ENCODE peak calls at places on chromosomes 12 and 14, in nine cellular contexts. L is aorta; F is Karpas-422; W is AG04450; J is CD4-positive, alpha-beta T cell; Y is psoas muscle; K is hepatocyte; H is left ventricle myocardium inferior; Q is pancreas. T is an unnamed sample.
A peak's percentile ranks its signal among the peaks of the same experiment; 100 is the strongest.

GRCh38 chr12:127014079-127014478 is 1252.9 kb upstream of the TMEM132C start:
- DNase-seq in W (no peak), F (no peak), Y (no peak), Q (no peak), J (no peak), K (no peak), H (no peak), L (no peak), T (no peak)

GRCh38 chr14:53810221-53810620 is 146.4 kb downstream of the BMP4 start:
- DNase-seq in Y (no peak), Q (no peak), L (no peak), F (no peak), K (no peak), W (no peak), J (no peak), H (no peak), T (no peak)

GRCh38 chr14:72878746-72879145 is 15.2 kb downstream of the DPF3 start:
- DNase-seq in F (no peak), W (no peak), J (no peak), K (no peak), L (no peak), H (no peak), Q (no peak), Y (no peak), T (no peak)

GRCh38 chr14:49497725-49498348 is 88.3 kb downstream of the RPS29 start:
- DNase-seq in F (peak; percentile 94), W (peak; percentile 37), Y (no peak), Q (no peak), J (no peak), L (no peak), H (no peak), K (peak; percentile 85), T (no peak)

GRCh38 chr14:69072584-69072983 is 80.3 kb downstream of the DCAF5 start:
- DNase-seq in K (no peak), J (no peak), Q (no peak), L (no peak), W (no peak), Y (no peak), H (no peak), F (no peak), T (no peak)

GRCh38 chr12:39581592-39581991 is 38.0 kb downstream of the ABCD2 start:
- DNase-seq in Y (no peak), H (no peak), F (no peak), Q (no peak), W (no peak), L (no peak), J (no peak), K (no peak), T (no peak)

GRCh38 chr12:80509781-80510556 is 65.9 kb downstream of the PTPRQ start:
- DNase-seq in W (peak; percentile 20), K (peak; percentile 10), J (no peak), L (no peak), Y (no peak), Q (no peak), H (no peak), F (no peak), T (no peak)

GRCh38 chr12:45674181-45674580 is 55.3 kb upstream of the ARID2 start:
- DNase-seq in J (no peak), F (no peak), Y (no peak), W (no peak), Q (no peak), K (no peak), H (no peak), L (no peak), T (no peak)

GRCh38 chr14:29838752-29839151 is 88.9 kb downstream of the PRKD1 start:
- DNase-seq in W (no peak), K (no peak), F (no peak), Y (no peak), Q (no peak), H (no peak), J (no peak), L (no peak), T (no peak)
- H3K9me3 ChIP-seq in W (peaks cover 21% of the 10 kb centered on the region), K (peaks cover 15% of the 10 kb centered on the region), F (peaks cover 76% of the 10 kb centered on the region), Y (peaks cover 19% of the 10 kb centered on the region), Q (peaks cover 4% of the 10 kb centered on the region), H (peaks cover 41% of the 10 kb centered on the region), J (peaks cover 16% of the 10 kb centered on the region), L (peaks cover 2% of the 10 kb centered on the region), T (no peaks in the 10 kb centered on the region)

GRCh38 chr12:27501956-27502562 is 21.9 kb upstream of the PPFIBP1 start:
- DNase-seq in J (no peak), W (no peak), Y (no peak), Q (no peak), L (no peak), K (no peak), F (no peak), H (no peak), T (no peak)
- H3K9me3 ChIP-seq in J (no peaks in the 10 kb centered on the region), W (no peaks in the 10 kb centered on the region), Y (no peaks in the 10 kb centered on the region), Q (no peaks in the 10 kb centered on the region), L (no peaks in the 10 kb centered on the region), K (no peaks in the 10 kb centered on the region), F (no peaks in the 10 kb centered on the region), H (peaks cover 7% of the 10 kb centered on the region), T (no peaks in the 10 kb centered on the region)

GRCh38 chr14:98944989-98945388 is 327.0 kb downstream of the BCL11B start:
- DNase-seq in H (no peak), F (no peak), L (no peak), K (no peak), Q (no peak), J (no peak), W (no peak), Y (no peak), T (no peak)

GRCh38 chr14:98945611-98946570 is 326.1 kb downstream of the BCL11B start:
- DNase-seq in Y (no peak), L (no peak), K (peak; percentile 12), H (no peak), J (no peak), Q (no peak), W (no peak), F (no peak), T (no peak)

GRCh38 chr14:98941481-98941880 is 330.5 kb downstream of the BCL11B start:
- DNase-seq in W (no peak), F (no peak), Q (no peak), K (no peak), H (no peak), Y (no peak), J (no peak), L (no peak), T (no peak)

GRCh38 chr14:98940693-98941437 is 331.1 kb downstream of the BCL11B start:
- DNase-seq in F (no peak), Y (no peak), Q (no peak), H (no peak), L (no peak), K (no peak), W (no peak), J (no peak), T (no peak)

DNA sequence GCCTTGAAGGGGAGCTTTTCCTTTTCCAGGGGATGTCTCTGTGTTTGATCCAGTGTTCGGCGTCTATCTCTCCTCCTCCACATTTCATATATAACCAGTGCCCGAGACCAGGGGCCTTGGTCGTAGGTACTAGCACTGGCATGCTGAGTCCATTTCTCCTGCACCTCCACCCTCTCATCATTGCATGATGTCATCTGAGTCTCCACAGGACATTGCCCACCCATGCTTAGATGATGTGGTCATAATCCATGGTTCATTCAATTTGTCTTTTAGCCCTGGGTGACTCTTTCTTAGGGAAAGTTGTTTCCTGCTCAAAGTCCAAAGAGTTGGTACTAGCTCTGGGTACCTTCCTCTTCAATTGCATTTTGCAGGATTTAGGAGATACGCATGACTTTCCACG is 328.1 kb downstream of the BCL11B start:
- DNase-seq in L (no peak), H (no peak), W (no peak), J (no peak), Q (no peak), Y (no peak), F (no peak), K (no peak), T (no peak)
- H3K9me3 ChIP-seq in L (no peaks in the 10 kb centered on the region), H (no peaks in the 10 kb centered on the region), W (no peaks in the 10 kb centered on the region), J (no peaks in the 10 kb centered on the region), Q (no peaks in the 10 kb centered on the region), Y (no peaks in the 10 kb centered on the region), F (no peaks in the 10 kb centered on the region), K (no peaks in the 10 kb centered on the region), T (no peaks in the 10 kb centered on the region)

GRCh38 chr14:55317503-55317902 is 46.3 kb downstream of the FBXO34 start:
- DNase-seq in K (no peak), F (no peak), H (no peak), W (no peak), L (no peak), Y (no peak), Q (no peak), J (no peak), T (no peak)

GRCh38 chr14:55316528-55316927 is 45.3 kb downstream of the FBXO34 start:
- DNase-seq in W (no peak), Q (no peak), H (no peak), J (no peak), Y (no peak), F (no peak), L (no peak), K (peak; percentile 72), T (no peak)

GRCh38 chr14:55313480-55313879 is 42.3 kb downstream of the FBXO34 start:
- DNase-seq in J (no peak), W (no peak), Y (no peak), L (no peak), H (no peak), F (peak; percentile 50), K (no peak), Q (no peak), T (no peak)

GRCh38 chr14:55314449-55314848 is 43.2 kb downstream of the FBXO34 start:
- DNase-seq in F (no peak), H (no peak), W (no peak), K (no peak), Y (no peak), J (no peak), Q (no peak), L (no peak), T (no peak)

DNA sequence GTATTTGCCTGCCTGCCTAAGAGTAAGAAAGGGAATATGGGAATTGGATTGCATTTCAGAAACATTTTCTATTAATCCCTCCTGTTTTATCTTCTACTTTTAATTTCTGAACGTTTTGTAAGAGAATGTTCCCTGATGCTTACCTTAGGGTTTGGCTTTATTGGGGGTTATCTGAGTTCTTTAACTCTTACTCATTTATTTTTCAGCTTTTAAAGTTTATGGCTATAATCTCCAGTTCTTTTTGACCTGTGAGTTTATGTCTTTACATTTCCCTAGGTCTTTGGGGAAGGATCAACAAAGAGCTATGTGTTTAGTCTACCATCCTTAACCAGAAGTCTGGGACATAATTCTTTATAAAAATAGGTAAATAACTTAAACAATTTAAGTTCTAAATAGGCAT is 46.7 kb downstream of the FBXO34 start:
- DNase-seq in H (no peak), W (no peak), K (no peak), Q (no peak), F (no peak), J (no peak), L (no peak), Y (no peak), T (no peak)
- H3K9me3 ChIP-seq in H (peaks cover 4% of the 10 kb centered on the region), W (no peaks in the 10 kb centered on the region), K (no peaks in the 10 kb centered on the region), Q (no peaks in the 10 kb centered on the region), F (no peaks in the 10 kb centered on the region), J (peaks cover 4% of the 10 kb centered on the region), L (no peaks in the 10 kb centered on the region), Y (no peaks in the 10 kb centered on the region), T (no peaks in the 10 kb centered on the region)